ENCODE peak calls at places on chromosomes 13 and 19, in eight cellular contexts. X is mesendoderm, P is NCI-H1436 treated with DMSO at 0.1 percent for 48 hours, B is neuronal stem cell, D is smooth muscle cell of the brain vasculature, J is glutamatergic neuron, K is NCI-H1105, Y is MV-4-11. G is an unnamed sample.

GRCh38 chr19:34794289-34794960 is 21.4 kb upstream of the ZNF599 start:
- DNase-seq in X (no peak), K (no peak), P (no peak), B (no peak), J (no peak), D (no peak), Y (no peak), G (no peak)

GRCh38 chr19:10662384-10663251 is 8.5 kb downstream of the ILF3 start:
- DNase-seq in Y (no peak), D (no peak), K (no peak), P (no peak), B (no peak), J (no peak), X (no peak), G (no peak)

GRCh38 chr19:13505761-13506549 is at the start of gene CACNA1A:
- DNase-seq in K (no peak), B (peak), D (no peak), Y (no peak), J (peak), P (no peak), X (peak), G (peak)

GRCh38 chr13:43230989-43231388 is 207.6 kb downstream of the DNAJC15 start:
- DNase-seq in K (no peak), D (no peak), J (no peak), Y (no peak), B (no peak), X (no peak), P (no peak), G (no peak)

GRCh38 chr13:112256716-112257497 is 119.2 kb upstream of the SPACA7 start:
- DNase-seq in P (no peak), D (no peak), Y (no peak), B (no peak), X (no peak), K (no peak), J (no peak), G (no peak)

GRCh38 chr19:10043286-10043927 is 30.1 kb downstream of the RDH8 start:
- DNase-seq in K (no peak), X (peak), P (no peak), D (no peak), Y (no peak), B (peak), J (no peak), G (peak)

GRCh38 chr19:5154129-5154798 is 185.4 kb downstream of the KDM4B start:
- DNase-seq in D (no peak), Y (no peak), J (peak), B (no peak), X (peak), K (no peak), P (no peak), G (peak)

GRCh38 chr19:6047256-6047655 is 63.0 kb downstream of the RFX2 start:
- DNase-seq in Y (no peak), X (no peak), D (no peak), J (no peak), K (no peak), B (no peak), P (no peak), G (no peak)

GRCh38 chr19:19884583-19884982 is 16.2 kb upstream of the ZNF93 start:
- DNase-seq in J (no peak), D (no peak), Y (no peak), K (no peak), X (no peak), B (no peak), P (no peak), G (no peak)

G was measured in NCI-H82.